ENCODE peak calls at places on chromosomes 16 and 17, in six cellular contexts. P is uterus, V is heart left ventricle, J is H1, L is body of pancreas, U is endothelial cell of umbilical vein. N is an unnamed sample. For H3K27me3, the result is how much of the 10 kb centered on the place peaks cover.

GRCh38 chr17:15655162-15655561 is 28.9 kb downstream of the TRIM16 start:
- DNase-seq in U (peak), J (no peak), L (no peak), P (no peak), V (no peak), N (no peak)

GRCh38 chr16:25608002-25608401 is 83.8 kb upstream of the HS3ST4 start:
- DNase-seq in U (no peak), L (no peak), V (no peak), P (no peak), J (no peak), N (no peak)

GRCh38 chr16:2357331-2357730 is 16.8 kb upstream of the ABCA3 start:
- DNase-seq in P (no peak), U (no peak), V (no peak), L (no peak), J (no peak), N (no peak)

GRCh38 chr17:65434878-65435277 is 126.6 kb downstream of the AXIN2 start:
- DNase-seq in J (no peak), P (no peak), U (no peak), V (no peak), L (no peak), N (no peak)

GRCh38 chr17:77490361-77491183 is 349.8 kb downstream of the SEC14L1 start:
- DNase-seq in P (peak), V (no peak), J (no peak), L (no peak), U (no peak), N (no peak)

GRCh38 chr17:74390680-74391653 is 23.7 kb downstream of the GPR142 start:
- DNase-seq in U (no peak), J (no peak), P (no peak), V (no peak), L (no peak), N (peak)

GRCh38 chr16:66357523-66357928 is 9.0 kb upstream of the CDH5 start:
- DNase-seq in V (peak), P (peak), J (peak), U (peak), L (peak), N (peak)

GRCh38 chr16:11658896-11659708 is 9.2 kb upstream of the SNN start:
- DNase-seq in U (no peak), P (no peak), J (no peak), L (no peak), V (no peak), N (no peak)

GRCh38 chr16:12321363-12321762 is 344.8 kb downstream of the SNX29 start:
- DNase-seq in P (no peak), L (no peak), V (no peak), U (no peak), J (no peak), N (peak)

GRCh38 chr16:50838165-50838564 is 96.3 kb downstream of the CYLD start:
- DNase-seq in L (no peak), J (no peak), P (no peak), U (no peak), V (no peak), N (no peak)

GRCh38 chr17:83180264-83180995 is 101.0 kb downstream of the METRNL start:
- DNase-seq in J (no peak), P (no peak), V (no peak), U (no peak), L (no peak), N (no peak)

GRCh38 chr17:12647023-12647422 is 18.7 kb upstream of the MYOCD start:
- DNase-seq in U (no peak), P (no peak), V (no peak), J (no peak), L (no peak), N (no peak)

GRCh38 chr16:5010576-5011329 is 23.0 kb downstream of the NAGPA start:
- DNase-seq in L (no peak), U (no peak), J (no peak), P (no peak), V (no peak), N (no peak)

GRCh38 chr16:5011637-5012036 is 22.1 kb downstream of the NAGPA start:
- DNase-seq in V (no peak), P (no peak), J (no peak), U (no peak), L (no peak), N (no peak)

GRCh38 chr16:5015887-5016286 is 17.8 kb downstream of the NAGPA start:
- DNase-seq in V (no peak), P (no peak), U (no peak), J (no peak), L (no peak), N (no peak)

GRCh38 chr16:5015351-5015750 is 18.4 kb downstream of the NAGPA start:
- DNase-seq in J (no peak), L (no peak), V (no peak), U (no peak), P (no peak), N (no peak)

GRCh38 chr16:5012887-5013286 is 20.8 kb downstream of the NAGPA start:
- DNase-seq in V (no peak), U (no peak), L (no peak), J (no peak), P (no peak), N (no peak)
- H3K27me3 ChIP-seq in V (under half), U (under half), L (under half), J (under half), P (under half), N (under half)

GRCh38 chr17:68394608-68395331 is 62.5 kb downstream of the WIPI1 start:
- DNase-seq in P (no peak), U (no peak), L (no peak), J (no peak), V (no peak), N (no peak)
- TF ChIP-seq POLR2A in P (no peak), U (no peak), L (no peak), J (no peak), V (no peak), N (no peak)

GRCh38 chr17:39606434-39607056 is 1.2 kb downstream of the NEUROD2 start:
- DNase-seq in V (no peak), U (no peak), P (no peak), L (peak), J (no peak), N (no peak)

GRCh38 chr17:39607851-39608130 is at the start of gene NEUROD2:
- DNase-seq in L (no peak), V (no peak), J (no peak), U (no peak), P (no peak), N (no peak)

GRCh38 chr17:39607057-39607850 is 466 bp downstream of the NEUROD2 start:
- DNase-seq in L (no peak), V (no peak), J (no peak), U (no peak), P (no peak), N (no peak)

GRCh38 chr17:39604911-39605491 is 2.7 kb downstream of the NEUROD2 start:
- DNase-seq in V (no peak), L (no peak), J (no peak), P (no peak), U (no peak), N (no peak)

GRCh38 chr17:39605492-39606433 is 2.0 kb downstream of the NEUROD2 start:
- DNase-seq in P (no peak), U (peak), L (no peak), J (no peak), V (no peak), N (no peak)
- H3K27me3 ChIP-seq in P (half or more), U (half or more), L (under half), J (half or more), V (half or more), N (half or more)

GRCh38 chr17:28951991-28952975 is 965 bp upstream of the PHF12 start:
- DNase-seq in L (peak), U (peak), V (peak), P (peak), J (peak), N (peak)
- TF ChIP-seq POLR2A in L (peak), U (peak), V (no peak), P (peak), J (peak), N (peak)

N was measured in thyroid gland.